ENCODE peak calls at places on chromosomes 6 and 20, in five cellular contexts. U is anterior cingulate cortex; K is adipocyte; R is activated naive CD4-positive, alpha-beta T cell; P is MCF 10A. W is an unnamed sample.

GRCh38 chr20:50004175-50004574 is 21.4 kb downstream of the SNAI1 start:
- DNase-seq in K (no peak), R (no peak), P (peak), U (no peak), W (no peak)

GRCh38 chr6:33875141-33875581 is 71.4 kb upstream of the MLN start:
- DNase-seq in U (peak), K (no peak), P (no peak), R (no peak), W (no peak)

GRCh38 chr6:29949934-29950333 is 7.6 kb downstream of the HLA-A start:
- DNase-seq in U (no peak), P (no peak), R (no peak), K (no peak), W (no peak)

GRCh38 chr6:10733151-10733715 is 10.4 kb downstream of the TMEM14C start:
- DNase-seq in R (no peak), U (no peak), K (no peak), P (no peak), W (no peak)

GRCh38 chr6:160992323-160993314 is 1.1 kb downstream of the MAP3K4 start:
- DNase-seq in U (peak), K (peak), P (peak), R (no peak), W (peak)

GRCh38 chr6:15796844-15797243 is 134.0 kb upstream of the DTNBP1 start:
- DNase-seq in K (no peak), P (peak), R (no peak), U (no peak), W (peak)

GRCh38 chr20:47727170-47727880 is 58.0 kb downstream of the SULF2 start:
- DNase-seq in U (no peak), K (no peak), P (no peak), R (peak), W (no peak)

GRCh38 chr6:142953373-142954273 is 8.6 kb upstream of the HIVEP2 start:
- DNase-seq in P (no peak), U (no peak), K (no peak), R (no peak), W (no peak)

GRCh38 chr20:62652051-62652893 is 10.0 kb downstream of the SLCO4A1 start:
- DNase-seq in R (no peak), K (peak), U (peak), P (peak), W (peak)

GRCh38 chr6:109446072-109446471 is 5.5 kb downstream of the SMPD2 start:
- DNase-seq in U (no peak), P (no peak), K (no peak), R (no peak), W (no peak)

GRCh38 chr20:18056174-18057105 is 1.3 kb downstream of the OVOL2 start:
- DNase-seq in K (peak), U (no peak), P (peak), R (no peak), W (peak)

GRCh38 chr6:117265425-117266266 is at the start of gene VGLL2:
- DNase-seq in R (no peak), K (peak), U (no peak), P (peak), W (peak)

GRCh38 chr6:47241742-47242482 is 67.8 kb downstream of the TNFRSF21 start:
- DNase-seq in R (no peak), K (no peak), U (no peak), P (peak), W (no peak)

GRCh38 chr6:88157106-88157505 is 9.0 kb downstream of the CNR1 start:
- DNase-seq in K (no peak), R (no peak), P (no peak), U (no peak), W (no peak)

GRCh38 chr20:4726710-4727391 is 5.1 kb downstream of the PRND start:
- DNase-seq in P (peak), U (no peak), R (no peak), K (peak), W (peak)

GRCh38 chr20:50585214-50585613 is 75.0 kb downstream of the PTPN1 start:
- DNase-seq in K (no peak), R (no peak), U (no peak), P (no peak), W (no peak)

GRCh38 chr20:14673164-14673563 is 335.8 kb upstream of the FLRT3 start:
- DNase-seq in K (no peak), R (no peak), U (no peak), P (no peak), W (no peak)

GRCh38 chr20:31790401-31790800 is 28.8 kb upstream of the MYLK2 start:
- DNase-seq in R (no peak), U (no peak), K (peak), P (no peak), W (no peak)

GRCh38 chr6:12083763-12084162 is 71.7 kb downstream of the HIVEP1 start:
- DNase-seq in P (no peak), U (no peak), R (no peak), K (peak), W (no peak)

GRCh38 chr6:148295261-148295887 is 47.3 kb upstream of the SASH1 start:
- DNase-seq in K (no peak), R (no peak), P (no peak), U (no peak), W (no peak)

GRCh38 chr6:3296537-3297453 is 38.0 kb downstream of the PSMG4 start:
- DNase-seq in R (no peak), P (no peak), U (no peak), K (no peak), W (no peak)

GRCh38 chr6:96345501-96345900 is 176.1 kb upstream of the UFL1 start:
- DNase-seq in R (no peak), K (no peak), P (no peak), U (no peak), W (no peak)

GRCh38 chr6:22717906-22718305 is 148.5 kb downstream of the HDGFL1 start:
- DNase-seq in K (no peak), R (no peak), U (no peak), P (no peak), W (no peak)

GRCh38 chr6:108027054-108027453 is 47.5 kb downstream of the OSTM1 start:
- DNase-seq in K (no peak), R (no peak), P (peak), U (no peak), W (peak)

GRCh38 chr6:69337301-69337700 is 459.5 kb downstream of the LMBRD1 start:
- DNase-seq in U (no peak), K (no peak), R (no peak), P (no peak), W (no peak)

GRCh38 chr6:97059473-97059872 is 134.9 kb downstream of the KLHL32 start:
- DNase-seq in P (peak), R (no peak), K (peak), U (no peak), W (peak)

GRCh38 chr20:478949-479429 is 16.7 kb upstream of the TBC1D20 start:
- DNase-seq in U (no peak), R (no peak), K (peak), P (peak), W (peak)

GRCh38 chr20:32455901-32456701 is 98.0 kb downstream of the ASXL1 start:
- DNase-seq in K (no peak), R (no peak), U (no peak), P (no peak), W (no peak)

GRCh38 chr6:15526129-15526764 is 136.6 kb downstream of the DTNBP1 start:
- DNase-seq in U (no peak), P (no peak), K (no peak), R (no peak), W (no peak)

GRCh38 chr20:51768759-51769517 is 748 bp upstream of the ATP9A start:
- DNase-seq in U (peak), K (no peak), P (no peak), R (no peak), W (no peak)

GRCh38 chr6:42961020-42961470 is 491 bp downstream of the GNMT start:
- DNase-seq in U (no peak), R (no peak), P (peak), K (no peak), W (peak)

GRCh38 chr6:148790817-148791216 is 44.0 kb downstream of the UST start:
- DNase-seq in K (no peak), P (no peak), R (no peak), U (no peak), W (no peak)

GRCh38 chr6:85343428-85343827 is 106.5 kb upstream of the NT5E start:
- DNase-seq in R (no peak), K (no peak), P (no peak), U (no peak), W (no peak)

GRCh38 chr20:50367104-50367674 is 143.0 kb upstream of the PTPN1 start:
- DNase-seq in R (no peak), K (no peak), P (no peak), U (no peak), W (no peak)